ENCODE peak calls at places on chromosomes 1 and 21, in five cellular contexts. J, C, X, N and R are unnamed samples.

GRCh38 chr1:1630191-1630964 is 1.6 kb upstream of the MMP23B start:
- DNase-seq in J (peak), C (peak), X (peak), N (peak), R (peak)

GRCh38 chr1:30687886-30688285 is 35.5 kb downstream of the MATN1 start:
- DNase-seq in J (no peak), C (peak), X (no peak), N (no peak), R (no peak)

GRCh38 chr21:45209046-45209445 is 78.6 kb downstream of the POFUT2 start:
- DNase-seq in J (no peak), C (no peak), X (no peak), N (peak), R (peak)

GRCh38 chr21:45156459-45156858 is 82.1 kb downstream of the ADARB1 start:
- DNase-seq in J (no peak), C (no peak), X (no peak), N (no peak), R (no peak)

GRCh38 chr1:26702680-26703038 is 6.8 kb downstream of the ARID1A start:
- DNase-seq in J (no peak), C (no peak), X (peak), N (no peak), R (no peak)

GRCh38 chr1:184483101-184483813 is 96.4 kb downstream of the C1orf21 start:
- DNase-seq in J (no peak), C (no peak), X (peak), N (peak), R (peak)

GRCh38 chr1:236716160-236716559 is 29.9 kb downstream of the ACTN2 start:
- DNase-seq in J (no peak), C (no peak), X (no peak), N (no peak), R (peak)

GRCh38 chr1:34266127-34266951 is 89.6 kb downstream of the C1orf94 start:
- DNase-seq in J (no peak), C (no peak), X (no peak), N (peak), R (peak)

GRCh38 chr1:174274452-174274851 is 115.1 kb downstream of the RABGAP1L start:
- DNase-seq in J (no peak), C (no peak), X (peak), N (no peak), R (no peak)

GRCh38 chr1:179785025-179785424 is 41.9 kb downstream of the FAM163A start:
- DNase-seq in J (no peak), C (no peak), X (no peak), N (no peak), R (no peak)

GRCh38 chr1:77664923-77665516 is 17.4 kb downstream of the ZZZ3 start:
- DNase-seq in J (no peak), C (no peak), X (no peak), N (peak), R (no peak)

GRCh38 chr1:201693887-201694614 is 134.9 kb upstream of the IPO9 start:
- DNase-seq in J (no peak), C (no peak), X (no peak), N (no peak), R (no peak)

GRCh38 chr1:201697174-201697573 is 131.8 kb upstream of the IPO9 start:
- DNase-seq in J (no peak), C (no peak), X (no peak), N (no peak), R (no peak)

GRCh38 chr1:201696217-201696761 is 132.7 kb upstream of the IPO9 start:
- DNase-seq in J (peak), C (no peak), X (no peak), N (peak), R (peak)

GRCh38 chr1:201694615-201695335 is 134.2 kb upstream of the IPO9 start:
- DNase-seq in J (no peak), C (no peak), X (no peak), N (no peak), R (no peak)

DNA sequence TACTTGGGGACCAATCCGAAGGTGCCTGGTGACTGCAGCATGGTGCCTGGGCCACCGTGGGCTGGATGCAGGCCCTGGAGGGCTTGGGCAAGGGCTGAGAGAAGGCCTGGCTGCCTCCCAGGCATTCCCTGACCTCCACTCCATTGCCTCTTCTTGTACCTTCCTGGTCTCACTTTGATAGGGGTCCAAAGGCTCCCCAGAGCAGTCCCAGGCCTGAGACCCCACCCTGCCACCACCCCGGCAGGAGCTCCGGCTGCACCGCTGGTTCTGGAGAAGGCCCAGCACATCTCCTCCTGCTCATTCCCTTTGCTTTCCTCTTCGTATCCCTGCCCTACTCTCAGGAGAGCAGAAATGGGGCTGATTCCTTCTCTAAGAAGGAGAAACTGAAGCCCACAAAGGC is 133.3 kb upstream of the IPO9 start:
- DNase-seq in J (no peak), C (peak), X (no peak), N (no peak), R (no peak)
- H3K4me3 ChIP-seq in J (no peak), C (no peak), X (no peak), N (no peak), R (no peak)

GRCh38 chr1:87673748-87674147 is 345.1 kb downstream of the LMO4 start:
- DNase-seq in J (no peak), C (no peak), X (no peak), N (no peak), R (peak)
- TF ChIP-seq CTCF in J (no peak), C (no peak), X (no peak), N (no peak), R (peak)

DNA sequence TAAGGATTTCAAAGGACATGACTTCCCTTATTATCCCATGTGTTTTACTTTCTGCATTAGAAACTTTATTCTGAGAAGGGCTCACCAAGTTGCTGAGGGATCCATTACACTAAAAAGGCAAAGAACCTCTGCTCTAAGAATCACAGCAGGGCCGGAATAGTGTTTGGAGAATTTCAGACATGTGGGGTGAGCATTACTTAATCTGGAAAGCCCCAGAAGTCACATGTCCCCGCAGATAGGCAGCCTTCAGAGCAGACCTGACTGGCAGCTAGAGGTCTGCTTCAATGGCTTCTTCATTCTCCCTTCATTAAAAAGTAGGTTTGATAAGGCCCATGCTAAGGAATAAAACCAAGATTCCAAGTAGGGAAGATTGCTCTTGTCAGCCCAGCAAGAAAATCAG is 52.6 kb upstream of the RBM15 start:
- DNase-seq in J (no peak), C (no peak), X (peak), N (no peak), R (no peak)
- H3K4me3 ChIP-seq in J (no peak), C (no peak), X (no peak), N (no peak), R (no peak)

GRCh38 chr1:17274186-17275170 is 25.6 kb downstream of the PADI3 start:
- DNase-seq in J (no peak), C (peak), X (peak), N (peak), R (peak)
- TF ChIP-seq CTCF in J (peak), C (peak), X (peak), N (peak), R (peak)

GRCh38 chr1:226678701-226679100 is 60.4 kb downstream of the ITPKB start:
- DNase-seq in J (no peak), C (peak), X (no peak), N (no peak), R (no peak)

GRCh38 chr1:226679853-226680516 is 59.1 kb downstream of the ITPKB start:
- DNase-seq in J (peak), C (peak), X (peak), N (peak), R (peak)

GRCh38 chr1:226679303-226679702 is 59.8 kb downstream of the ITPKB start:
- DNase-seq in J (no peak), C (no peak), X (no peak), N (no peak), R (no peak)

GRCh38 chr1:226681652-226682493 is 57.2 kb downstream of the ITPKB start:
- DNase-seq in J (no peak), C (no peak), X (no peak), N (no peak), R (no peak)

DNA sequence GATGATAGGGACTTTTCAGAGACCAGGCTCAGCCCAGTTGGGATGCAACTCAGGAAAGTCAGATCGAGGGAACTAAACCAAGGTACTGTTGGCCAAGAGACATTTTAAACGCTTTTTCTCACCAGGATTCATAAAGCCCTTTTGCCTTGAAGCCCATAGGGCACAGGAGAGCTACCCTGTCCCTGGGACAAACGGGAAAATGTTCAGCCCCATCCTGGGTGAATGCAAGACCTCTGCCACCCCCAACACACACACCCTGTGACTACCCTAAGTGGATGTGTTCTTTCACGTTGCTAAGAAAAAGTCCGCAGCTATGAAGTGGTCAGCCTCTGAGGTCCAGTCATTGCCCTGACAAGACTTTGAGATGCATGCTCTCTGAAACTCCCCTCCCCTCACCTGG is 58.4 kb downstream of the ITPKB start:
- DNase-seq in J (no peak), C (peak), X (no peak), N (no peak), R (no peak)
- H3K4me3 ChIP-seq in J (peak), C (no peak), X (no peak), N (peak), R (no peak)

GRCh38 chr1:182688436-182688835 is 4.0 kb upstream of the RGS8 start:
- DNase-seq in J (no peak), C (no peak), X (no peak), N (no peak), R (no peak)
- TF ChIP-seq CTCF in J (no peak), C (no peak), X (no peak), N (no peak), R (no peak)

GRCh38 chr1:16013908-16014258 is 4.0 kb downstream of the HSPB7 start:
- DNase-seq in J (no peak), C (no peak), X (no peak), N (no peak), R (no peak)
- H3K4me3 ChIP-seq in J (peak), C (no peak), X (peak), N (no peak), R (no peak)

GRCh38 chr1:107019166-107019565 is 37.3 kb upstream of the PRMT6 start:
- DNase-seq in J (no peak), C (no peak), X (no peak), N (no peak), R (peak)

GRCh38 chr1:107018445-107018844 is 38.0 kb upstream of the PRMT6 start:
- DNase-seq in J (no peak), C (no peak), X (no peak), N (no peak), R (no peak)

GRCh38 chr1:107010582-107010981 is 45.9 kb upstream of the PRMT6 start:
- DNase-seq in J (no peak), C (no peak), X (peak), N (no peak), R (no peak)

DNA sequence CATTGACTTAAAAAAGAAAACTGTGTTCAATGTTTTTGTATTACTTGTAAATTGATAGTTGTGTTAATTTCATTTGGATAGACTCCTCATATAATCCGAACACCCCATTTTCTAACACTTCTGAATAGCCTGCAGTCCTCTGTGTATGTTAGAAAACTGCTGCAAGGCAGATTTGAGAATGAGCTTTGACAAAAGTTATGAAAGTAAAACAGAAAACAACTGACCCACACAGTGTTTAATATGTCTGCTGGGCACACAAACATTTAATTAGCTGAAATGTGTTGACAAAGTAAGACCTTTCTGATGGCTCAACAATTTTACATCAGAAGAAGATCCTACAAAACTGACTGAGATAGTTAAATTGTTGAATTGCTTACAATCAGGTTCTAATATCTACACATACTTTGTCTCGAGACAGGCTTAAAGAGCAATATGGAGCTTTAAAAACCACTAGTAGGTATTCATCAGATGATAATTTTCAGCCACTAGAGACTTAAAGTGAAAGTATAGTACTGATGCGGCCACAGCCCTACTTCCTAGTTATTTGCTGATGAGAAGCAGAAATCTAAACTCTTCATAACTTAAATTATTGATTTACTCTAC is 40.0 kb upstream of the PRMT6 start:
- DNase-seq in J (no peak), C (no peak), X (peak), N (no peak), R (peak)
- TF ChIP-seq CTCF in J (no peak), C (no peak), X (no peak), N (no peak), R (no peak)

DNA sequence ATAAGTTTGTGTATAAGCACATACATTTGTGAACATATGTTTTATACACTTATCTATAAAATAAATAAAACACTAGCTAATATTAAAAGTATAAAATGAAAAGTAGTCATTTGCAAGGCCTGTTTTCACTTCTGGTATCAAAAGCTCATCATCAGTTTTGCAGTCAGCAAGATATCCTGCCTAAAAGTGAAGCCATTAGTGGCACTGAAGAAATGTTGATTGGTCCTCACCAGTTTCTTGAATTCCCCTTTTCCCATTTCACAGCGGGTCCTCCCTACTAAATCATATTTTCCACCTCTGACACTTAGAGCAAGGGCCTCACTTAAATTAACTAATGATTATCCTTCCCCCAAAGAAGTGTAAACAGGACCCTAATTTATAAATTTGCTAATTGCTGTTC is 6.7 kb downstream of the TBX15 start:
- DNase-seq in J (no peak), C (no peak), X (no peak), N (no peak), R (no peak)
- H3K4me3 ChIP-seq in J (no peak), C (no peak), X (no peak), N (no peak), R (no peak)